ENCODE peak calls at places on chromosome 1, in six cellular contexts. S is stimulated activated naive CD8-positive, alpha-beta T cell treated with anti-CD3 and anti-CD28 coated beads, Interleukin-15, Interleukin-2, amounts not matched to agents 100 U/mL and 50 U/mL, for 24 hours; U is left cardiac atrium; Y is T-helper 17 cell; M is activated CD4-positive, alpha-beta memory T cell treated with anti-CD3 and anti-CD28 coated beads, Interleukin-2, amount 10 ng/mL, durations not matched to agents 7 days and 5 days; E is hippocampal formation. D is an unnamed sample.

GRCh38 chr1:196477262-196477661 is 131.0 kb downstream of the KCNT2 start:
- DNase-seq in M (no peak), S (no peak), U (no peak), E (no peak), Y (no peak), D (no peak)

GRCh38 chr1:25890249-25891034 is 14.9 kb upstream of the PAQR7 start:
- DNase-seq in Y (no peak), M (no peak), U (peak; percentile 22), S (no peak), E (no peak), D (no peak)

GRCh38 chr1:226973371-226973897 is 33.3 kb downstream of the COQ8A start:
- DNase-seq in U (no peak), S (no peak), E (no peak), M (no peak), Y (no peak), D (peak; percentile 72)

GRCh38 chr1:20029178-20029912 is 40.6 kb upstream of the PLA2G5 start:
- DNase-seq in Y (no peak), E (no peak), U (peak; percentile 64), M (no peak), S (no peak), D (peak; percentile 66)

GRCh38 chr1:181646723-181647122 is 163.4 kb downstream of the CACNA1E start:
- DNase-seq in M (no peak), U (no peak), S (no peak), Y (no peak), E (no peak), D (no peak)

GRCh38 chr1:225944387-225944786 is 3.4 kb upstream of the LEFTY2 start:
- DNase-seq in Y (no peak), E (no peak), M (no peak), U (no peak), S (no peak), D (no peak)

GRCh38 chr1:4838231-4838630 is 183.8 kb downstream of the AJAP1 start:
- DNase-seq in S (no peak), Y (no peak), E (no peak), M (no peak), U (no peak), D (no peak)

GRCh38 chr1:155079487-155080249 is 1.0 kb downstream of the EFNA3 start:
- DNase-seq in S (no peak), U (no peak), M (no peak), E (no peak), Y (no peak), D (no peak)

GRCh38 chr1:151309851-151310323 is 17.3 kb downstream of the PI4KB start:
- DNase-seq in U (peak; percentile 45), S (no peak), M (no peak), E (no peak), Y (no peak), D (no peak)

GRCh38 chr1:182615468-182616129 is 11.4 kb upstream of the RGS16 start:
- DNase-seq in M (peak; percentile 49), U (peak; percentile 77), S (peak; percentile 68), Y (peak; percentile 54), E (peak; percentile 46), D (peak; percentile 72)

GRCh38 chr1:151012684-151013471 is 4.6 kb downstream of the PRUNE1 start:
- DNase-seq in E (no peak), Y (no peak), U (peak; percentile 30), M (no peak), S (no peak), D (peak; percentile 50)

GRCh38 chr1:232576537-232576936 is 53.4 kb downstream of the SIPA1L2 start:
- DNase-seq in E (no peak), S (no peak), M (no peak), Y (no peak), U (no peak), D (no peak)

GRCh38 chr1:3317456-3317855 is 137.0 kb upstream of the ARHGEF16 start:
- DNase-seq in E (no peak), M (no peak), U (no peak), S (no peak), Y (no peak), D (no peak)

GRCh38 chr1:248752119-248752931 is 3.2 kb downstream of the LYPD8 start:
- DNase-seq in E (no peak), Y (no peak), S (no peak), U (no peak), M (no peak), D (no peak)

GRCh38 chr1:178575611-178576331 is 62.9 kb downstream of the TEX35 start:
- DNase-seq in M (no peak), S (no peak), E (no peak), Y (no peak), U (no peak), D (no peak)

GRCh38 chr1:184610872-184611614 is 143.6 kb downstream of the EDEM3 start:
- DNase-seq in M (no peak), E (no peak), Y (no peak), S (no peak), U (no peak), D (peak; percentile 56)

GRCh38 chr1:48043524-48043923 is 46.3 kb upstream of the TRABD2B start:
- DNase-seq in U (no peak), S (no peak), E (no peak), M (no peak), Y (no peak), D (no peak)

GRCh38 chr1:208242829-208243521 is 1.2 kb downstream of the PLXNA2 start:
- DNase-seq in M (no peak), U (no peak), E (no peak), Y (no peak), S (peak; percentile 14), D (no peak)